ENCODE peak calls at places on chromosomes 12 and 14, in five cellular contexts. C, Q, W, Z and G are unnamed samples. For H3K27me3, the result is how much of the 10 kb centered on the place peaks cover.

GRCh38 chr14:23023500-23024152 is 11.1 kb downstream of the PSMB5 start:
- DNase-seq in C (no peak), Q (no peak), W (no peak), Z (no peak), G (no peak)

GRCh38 chr12:63400746-63401145 is 249.7 kb upstream of the AVPR1A start:
- DNase-seq in C (no peak), Q (no peak), W (no peak), Z (no peak), G (no peak)

GRCh38 chr12:124433147-124433874 is 134.1 kb downstream of the NCOR2 start:
- DNase-seq in C (peak), Q (no peak), W (no peak), Z (no peak), G (peak)

GRCh38 chr12:3833670-3834310 is 39.4 kb downstream of the PARP11 start:
- DNase-seq in C (no peak), Q (peak), W (no peak), Z (no peak), G (no peak)

GRCh38 chr12:113059071-113059595 is 2.6 kb downstream of the DTX1 start:
- DNase-seq in C (no peak), Q (no peak), W (no peak), Z (no peak), G (no peak)

GRCh38 chr12:56160160-56160763 is 2.1 kb downstream of the MYL6 start:
- DNase-seq in C (no peak), Q (no peak), W (no peak), Z (no peak), G (no peak)

GRCh38 chr12:80912906-80913769 is 24.6 kb downstream of the LIN7A start:
- DNase-seq in C (no peak), Q (no peak), W (no peak), Z (no peak), G (no peak)

GRCh38 chr14:93938766-93939303 is 11.7 kb downstream of the FAM181A start:
- DNase-seq in C (no peak), Q (no peak), W (no peak), Z (no peak), G (peak)

GRCh38 chr12:116135209-116135930 is 142.1 kb downstream of the MED13L start:
- DNase-seq in C (no peak), Q (no peak), W (no peak), Z (peak), G (peak)

GRCh38 chr14:76546426-76547221 is 170.7 kb downstream of the ESRRB start:
- DNase-seq in C (no peak), Q (peak), W (no peak), Z (peak), G (no peak)

GRCh38 chr12:25894759-25895158 is 63.7 kb upstream of the RASSF8 start:
- DNase-seq in C (no peak), Q (no peak), W (no peak), Z (no peak), G (no peak)

GRCh38 chr12:76685246-76685678 is 78.7 kb upstream of the ZDHHC17 start:
- DNase-seq in C (no peak), Q (peak), W (no peak), Z (no peak), G (peak)

GRCh38 chr14:99737956-99738667 is 54.0 kb downstream of the CYP46A1 start:
- DNase-seq in C (no peak), Q (no peak), W (no peak), Z (no peak), G (peak)
- H3K4me3 ChIP-seq in C (peak), Q (no peak), W (no peak), Z (peak), G (peak)

GRCh38 chr12:48015129-48015528 is 10.9 kb upstream of the COL2A1 start:
- DNase-seq in C (no peak), Q (no peak), W (no peak), Z (no peak), G (no peak)
- H3K27me3 ChIP-seq in C (under half), Q (half or more), W (half or more), Z (under half), G (under half)

GRCh38 chr14:91323031-91323430 is 78.5 kb upstream of the GPR68 start:
- DNase-seq in C (no peak), Q (no peak), W (no peak), Z (no peak), G (no peak)
- H3K4me3 ChIP-seq in C (no peak), Q (no peak), W (no peak), Z (no peak), G (no peak)

GRCh38 chr14:101103321-101103901 is 199.9 kb upstream of the RTL1 start:
- DNase-seq in C (no peak), Q (no peak), W (no peak), Z (no peak), G (no peak)
- H3K27me3 ChIP-seq in C (under half), Q (under half), W (under half), Z (under half), G (under half)